ENCODE peak calls at places on chromosomes 5 and 9, in eight cellular contexts. D is heart left ventricle, I is AG04450, Q is cardiac fibroblast, Z is fibroblast of the aortic adventitia, T is coronary artery, U is GM06990, P is lower lobe of right lung. R is an unnamed sample.

GRCh38 chr9:120065151-120065550 is 514.8 kb downstream of the CDK5RAP2 start:
- DNase-seq in D (no peak), I (no peak), Q (no peak), Z (no peak), T (no peak), U (no peak), P (no peak), R (no peak)

GRCh38 chr5:133404724-133405123 is 207.6 kb downstream of the FSTL4 start:
- DNase-seq in D (no peak), I (no peak), Q (no peak), Z (no peak), T (peak; percentile 28), U (no peak), P (no peak), R (no peak)

GRCh38 chr9:137550958-137551655 is 572 bp upstream of the MRPL41 start:
- DNase-seq in D (no peak), I (peak; percentile 15), Q (no peak), Z (peak; percentile 61), T (no peak), U (peak; percentile 76), P (peak; percentile 87), R (no peak)

GRCh38 chr9:134386951-134387831 is 60.9 kb downstream of the RXRA start:
- DNase-seq in D (no peak), I (no peak), Q (no peak), Z (no peak), T (no peak), U (no peak), P (no peak), R (no peak)

GRCh38 chr9:126390923-126391322 is 64.3 kb downstream of the MVB12B start:
- DNase-seq in D (no peak), I (no peak), Q (no peak), Z (no peak), T (no peak), U (no peak), P (no peak), R (no peak)

GRCh38 chr9:8693147-8693921 is 893.8 kb upstream of the DMAC1 start:
- DNase-seq in D (no peak), I (no peak), Q (no peak), Z (no peak), T (no peak), U (no peak), P (no peak), R (no peak)

GRCh38 chr9:91586282-91586681 is 162.7 kb upstream of the NFIL3 start:
- DNase-seq in D (no peak), I (no peak), Q (no peak), Z (no peak), T (no peak), U (no peak), P (no peak), R (no peak)

GRCh38 chr5:133831506-133832224 is 136.8 kb downstream of the C5orf15 start:
- DNase-seq in D (no peak), I (no peak), Q (peak; percentile 8), Z (no peak), T (no peak), U (no peak), P (no peak), R (no peak)

GRCh38 chr5:172765766-172766286 is 5.2 kb downstream of the DUSP1 start:
- DNase-seq in D (no peak), I (no peak), Q (peak; percentile 89), Z (peak; percentile 80), T (no peak), U (no peak), P (no peak), R (peak; percentile 94)

DNA sequence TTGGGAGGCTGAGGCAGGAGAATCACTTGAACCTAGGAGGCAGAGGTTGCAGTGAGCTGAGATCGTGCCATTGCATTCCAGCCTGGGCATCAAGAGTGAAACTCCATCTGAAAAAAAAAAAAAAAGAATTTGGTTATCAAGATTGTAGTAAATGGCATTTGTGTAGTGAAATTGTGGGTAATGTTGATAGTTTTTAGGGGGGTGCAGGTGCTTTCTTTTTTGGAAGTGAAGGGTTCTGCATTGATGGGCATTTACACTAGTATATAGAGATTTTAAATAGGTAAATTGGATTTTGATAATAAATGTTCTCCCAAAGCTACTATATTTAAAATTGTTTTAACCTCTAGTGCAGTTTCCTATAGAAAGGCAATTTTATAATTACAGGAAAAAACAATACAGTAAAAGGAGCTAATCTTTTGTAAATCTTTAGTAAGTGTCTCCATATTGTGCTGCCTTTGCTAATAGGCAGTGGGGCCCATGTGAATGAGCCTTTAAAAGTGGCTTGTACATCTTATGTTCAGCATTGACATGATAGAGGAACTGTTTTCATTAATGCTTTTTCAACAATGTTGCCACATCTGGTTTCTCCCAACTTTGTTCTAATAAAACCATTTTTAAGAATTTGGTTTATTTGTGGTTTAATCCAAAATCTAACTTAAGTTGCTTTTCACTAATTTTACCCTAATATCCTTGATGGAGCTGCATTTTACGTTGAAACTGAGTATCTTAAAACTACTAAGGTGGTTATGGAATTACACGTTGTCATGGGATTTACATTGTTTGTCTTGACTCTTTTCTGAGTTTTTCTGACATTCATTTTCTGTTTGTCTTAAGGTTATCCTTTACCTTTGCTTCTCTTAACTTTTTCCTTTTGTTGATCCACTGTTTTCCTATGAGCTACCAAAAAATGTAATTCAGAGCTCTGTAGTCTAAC is 11.1 kb downstream of the MATR3 start:
- DNase-seq in D (no peak), I (no peak), Q (no peak), Z (no peak), T (no peak), U (no peak), P (no peak), R (no peak)
- H3K4me3 ChIP-seq in D (no peak overlapping the region), I (no peak overlapping the region), Q (no peak overlapping the region), Z (no peak overlapping the region), T (peak overlapping the region; percentile 37), U (no peak overlapping the region), P (no peak overlapping the region), R (no peak overlapping the region)

DNA sequence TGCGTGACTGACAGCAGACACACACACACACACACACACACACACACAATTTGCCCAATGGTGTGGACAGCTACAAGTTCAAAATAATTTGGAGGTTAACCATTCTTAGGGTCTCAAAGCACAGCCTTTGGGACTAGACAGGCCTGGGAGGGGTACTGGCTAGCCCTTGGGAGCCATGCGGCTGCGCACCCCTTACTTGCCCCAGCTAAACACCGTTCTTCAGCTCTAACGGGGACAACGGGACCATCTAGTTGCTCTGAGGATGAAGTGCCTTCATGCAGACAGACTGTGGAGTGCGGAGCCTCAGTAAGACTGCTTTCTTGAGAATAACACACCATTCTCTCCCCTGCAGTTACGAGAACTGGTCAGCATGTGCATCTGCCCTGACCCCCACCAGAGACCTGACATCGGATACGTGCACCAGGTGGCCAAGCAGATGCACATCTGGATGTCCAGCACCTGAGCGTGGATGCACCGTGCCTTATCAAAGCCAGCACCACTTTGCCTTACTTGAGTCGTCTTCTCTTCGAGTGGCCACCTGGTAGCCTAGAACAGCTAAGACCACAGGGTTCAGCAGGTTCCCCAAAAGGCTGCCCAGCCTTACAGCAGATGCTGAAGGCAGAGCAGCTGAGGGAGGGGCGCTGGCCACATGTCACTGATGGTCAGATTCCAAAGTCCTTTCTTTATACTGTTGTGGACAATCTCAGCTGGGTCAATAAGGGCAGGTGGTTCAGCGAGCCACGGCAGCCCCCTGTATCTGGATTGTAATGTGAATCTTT is 64.6 kb downstream of the PSMB7 start:
- DNase-seq in D (peak; percentile 27), I (no peak), Q (no peak), Z (no peak), T (peak; percentile 63), U (no peak), P (peak; percentile 31), R (no peak)
- TF ChIP-seq CTCF in D (no peak), I (no peak), Q (no peak), Z (no peak), T (no peak), U (no peak), P (no peak), R (no peak)

DNA sequence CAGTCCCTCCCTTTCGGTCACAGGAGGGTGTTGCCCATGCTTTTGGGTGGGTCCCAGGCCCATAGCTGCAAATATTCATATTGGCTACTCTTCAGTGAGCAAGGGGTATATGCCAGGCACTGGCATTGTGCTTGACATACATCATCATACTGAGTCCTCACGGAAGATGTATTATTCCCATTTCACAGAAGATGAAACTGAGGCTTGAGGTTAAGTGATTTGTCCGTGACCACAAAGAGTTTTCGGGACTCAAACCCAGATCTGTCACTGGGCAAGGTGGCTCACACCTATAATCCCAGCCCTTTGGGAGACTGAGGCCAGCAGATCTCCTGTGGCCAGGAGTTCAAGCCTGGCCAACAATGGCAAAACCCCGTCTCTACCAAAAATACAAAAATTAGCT is 6.5 kb upstream of the FGFR4 start:
- DNase-seq in D (no peak), I (no peak), Q (no peak), Z (no peak), T (no peak), U (no peak), P (no peak), R (no peak)
- H3K4me3 ChIP-seq in D (no peak overlapping the region), I (no peak overlapping the region), Q (no peak overlapping the region), Z (no peak overlapping the region), T (no peak overlapping the region), U (no peak overlapping the region), P (no peak overlapping the region), R (no peak overlapping the region)

GRCh38 chr5:58722160-58722559 is 139.3 kb downstream of the RAB3C start:
- DNase-seq in D (no peak), I (no peak), Q (no peak), Z (no peak), T (no peak), U (no peak), P (no peak), R (no peak)
- TF ChIP-seq CTCF in D (no peak), I (no peak), Q (no peak), Z (no peak), T (no peak), U (no peak), P (no peak), R (no peak)

DNA sequence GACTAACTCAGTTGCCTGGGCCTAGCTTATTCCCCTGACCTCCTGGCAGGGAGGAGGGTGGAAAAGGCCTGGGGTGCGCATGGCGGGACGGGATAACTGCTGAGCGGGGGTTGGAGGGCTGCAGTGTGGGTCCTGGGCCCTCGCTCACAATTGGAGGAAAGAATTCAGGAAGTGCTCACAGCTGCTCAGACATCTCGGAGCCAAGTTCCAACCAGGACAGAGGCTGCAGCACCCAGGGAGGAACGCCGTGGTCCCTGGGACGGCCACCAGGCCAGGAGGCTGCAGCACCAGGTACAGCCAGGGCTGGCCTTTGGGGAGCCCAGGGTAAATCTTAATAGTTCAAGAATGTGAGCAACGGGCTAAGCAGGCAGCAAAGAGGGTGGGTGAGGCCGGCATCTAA is at the start of gene SPAAR:
- DNase-seq in D (no peak), I (no peak), Q (no peak), Z (no peak), T (peak; percentile 71), U (no peak), P (no peak), R (no peak)
- H3K4me3 ChIP-seq in D (peak within 1 kb of the TSS; percentile 9), I (no peak within 1 kb of the TSS), Q (peak within 1 kb of the TSS; percentile 40), Z (no peak within 1 kb of the TSS), T (peak within 1 kb of the TSS; percentile 73), U (no peak within 1 kb of the TSS), P (peak within 1 kb of the TSS; percentile 39), R (no peak within 1 kb of the TSS)

GRCh38 chr5:522899-523657 is 1.2 kb downstream of the SLC9A3 start:
- DNase-seq in D (no peak), I (no peak), Q (no peak), Z (no peak), T (no peak), U (no peak), P (no peak), R (no peak)
- TF ChIP-seq CTCF in D (no peak), I (no peak), Q (no peak), Z (no peak), T (no peak), U (no peak), P (no peak), R (no peak)

GRCh38 chr5:10577371-10578291 is 13.8 kb downstream of the ANKRD33B start:
- DNase-seq in D (no peak), I (no peak), Q (peak; percentile 42), Z (peak; percentile 73), T (peak; percentile 71), U (peak; percentile 56), P (no peak), R (no peak)
- H3K4me3 ChIP-seq in D (no peak overlapping the region), I (no peak overlapping the region), Q (no peak overlapping the region), Z (no peak overlapping the region), T (no peak overlapping the region), U (peak overlapping the region; percentile 17), P (no peak overlapping the region), R (no peak overlapping the region)

R was measured in retinal pigment epithelial cell.